ENCODE peak calls at places on chromosome 18, in seven cellular contexts. O is gastrocnemius medialis; N is endodermal cell; T is heart left ventricle; S is body of pancreas; U is thyroid gland; I is CD4-positive, alpha-beta memory T cell. Z is an unnamed sample. For H3K4me1, the result is how much of the 10 kb centered on the place peaks cover.

GRCh38 chr18:74722237-74722636 is 124.6 kb downstream of the ZNF407 start:
- DNase-seq in T (no peak), I (no peak), S (no peak), O (no peak), U (peak), N (no peak), Z (no peak)

GRCh38 chr18:42477261-42477660 is 522.2 kb downstream of the PIK3C3 start:
- DNase-seq in U (no peak), N (no peak), I (no peak), T (no peak), O (no peak), S (no peak), Z (no peak)

GRCh38 chr18:45518770-45519169 is 96.5 kb upstream of the SLC14A2 start:
- DNase-seq in U (peak), T (no peak), N (no peak), I (no peak), S (no peak), O (no peak), Z (no peak)

GRCh38 chr18:50287028-50287440 is 458 bp downstream of the CXXC1 start:
- DNase-seq in S (no peak), O (no peak), I (no peak), U (peak), N (no peak), T (peak), Z (no peak)

GRCh38 chr18:159037-159652 is 788 bp downstream of the USP14 start:
- DNase-seq in I (no peak), T (no peak), N (peak), O (no peak), U (no peak), S (no peak), Z (no peak)

GRCh38 chr18:68083131-68083530 is 566.6 kb upstream of the DSEL start:
- DNase-seq in O (no peak), S (no peak), I (no peak), U (no peak), N (no peak), T (no peak), Z (no peak)

GRCh38 chr18:47992903-47993302 is 62.4 kb upstream of the SMAD2 start:
- DNase-seq in I (no peak), T (no peak), N (no peak), U (no peak), S (no peak), O (no peak), Z (no peak)

GRCh38 chr18:23340661-23341060 is 112.4 kb upstream of the RIOK3 start:
- DNase-seq in I (no peak), N (no peak), O (no peak), S (no peak), T (no peak), U (no peak), Z (no peak)

GRCh38 chr18:56565596-56566355 is 72.6 kb downstream of the TXNL1 start:
- DNase-seq in S (no peak), U (no peak), T (no peak), I (no peak), O (peak), N (no peak), Z (no peak)

GRCh38 chr18:58635891-58636290 is 7.0 kb upstream of the ALPK2 start:
- DNase-seq in T (no peak), S (no peak), U (no peak), N (no peak), O (no peak), I (no peak), Z (no peak)

GRCh38 chr18:58091099-58091611 is 47.1 kb downstream of the NEDD4L start:
- DNase-seq in O (no peak), T (no peak), I (no peak), U (peak), S (peak), N (no peak), Z (no peak)

GRCh38 chr18:59478591-59478990 is 119.5 kb upstream of the LMAN1 start:
- DNase-seq in N (no peak), I (no peak), O (no peak), U (no peak), T (no peak), S (no peak), Z (no peak)

GRCh38 chr18:23487738-23488625 is 15.3 kb upstream of the RMC1 start:
- DNase-seq in T (no peak), I (peak), O (no peak), S (no peak), N (no peak), U (peak), Z (no peak)

GRCh38 chr18:5311273-5312009 is 15.9 kb upstream of the ZBTB14 start:
- DNase-seq in N (no peak), O (no peak), I (no peak), T (no peak), U (no peak), S (no peak), Z (no peak)

GRCh38 chr18:74342416-74343043 is 26.9 kb downstream of the C18orf63 start:
- DNase-seq in S (peak), I (peak), N (no peak), T (no peak), O (no peak), U (no peak), Z (peak)

GRCh38 chr18:13635046-13635445 is 91.3 kb downstream of the FAM210A start:
- DNase-seq in N (no peak), I (no peak), T (no peak), U (peak), S (no peak), O (no peak), Z (no peak)

GRCh38 chr18:76208632-76209308 is 286.3 kb downstream of the ZNF516 start:
- DNase-seq in I (no peak), S (no peak), T (no peak), U (no peak), O (no peak), N (peak), Z (no peak)

GRCh38 chr18:48296581-48296980 is 112.6 kb downstream of the ZBTB7C start:
- DNase-seq in T (no peak), N (peak), U (no peak), O (no peak), S (no peak), I (no peak), Z (peak)

GRCh38 chr18:63788447-63789096 is 13.4 kb downstream of the SERPINB7 start:
- DNase-seq in S (no peak), N (no peak), I (no peak), O (no peak), T (no peak), U (no peak), Z (no peak)

GRCh38 chr18:63267990-63268721 is 51.4 kb downstream of the BCL2 start:
- DNase-seq in S (no peak), N (no peak), U (peak), T (no peak), O (no peak), I (no peak), Z (no peak)

GRCh38 chr18:12598181-12598921 is 59.6 kb downstream of the SPIRE1 start:
- DNase-seq in O (no peak), T (no peak), S (no peak), N (no peak), U (no peak), I (no peak), Z (no peak)

GRCh38 chr18:13982136-13982535 is 66.8 kb upstream of the MC2R start:
- DNase-seq in N (peak), I (no peak), O (no peak), T (no peak), S (no peak), U (no peak), Z (no peak)

GRCh38 chr18:48330016-48330991 is 78.9 kb downstream of the ZBTB7C start:
- DNase-seq in I (no peak), U (peak), S (no peak), T (no peak), O (no peak), N (no peak), Z (no peak)

GRCh38 chr18:45621068-45621511 is 5.8 kb downstream of the SLC14A2 start:
- DNase-seq in S (peak), I (peak), N (peak), T (no peak), U (peak), O (no peak), Z (peak)

GRCh38 chr18:68532328-68532885 is 182.5 kb downstream of the TMX3 start:
- DNase-seq in N (peak), S (no peak), O (no peak), U (no peak), T (no peak), I (no peak), Z (no peak)

GRCh38 chr18:62651276-62652031 is 63.9 kb upstream of the PHLPP1 start:
- DNase-seq in S (no peak), U (no peak), T (no peak), O (no peak), N (no peak), I (no peak), Z (no peak)

GRCh38 chr18:77501266-77501665 is 251.6 kb downstream of the GALR1 start:
- DNase-seq in S (no peak), N (no peak), I (no peak), T (no peak), O (no peak), U (no peak), Z (no peak)

GRCh38 chr18:22542400-22542835 is 124.7 kb upstream of the CTAGE1 start:
- DNase-seq in U (peak), T (peak), O (no peak), N (no peak), S (no peak), I (no peak), Z (peak)

GRCh38 chr18:11989966-11990380 is 8.7 kb downstream of the IMPA2 start:
- DNase-seq in S (peak), N (peak), U (peak), I (no peak), O (peak), T (no peak), Z (no peak)

GRCh38 chr18:30999186-30999585 is 43.4 kb downstream of the DSC3 start:
- DNase-seq in O (no peak), N (no peak), S (no peak), T (no peak), I (no peak), U (no peak), Z (no peak)

GRCh38 chr18:48961547-48961946 is 10.8 kb upstream of the SMAD7 start:
- DNase-seq in O (no peak), N (no peak), S (no peak), I (no peak), T (no peak), U (no peak), Z (no peak)

GRCh38 chr18:55236150-55236931 is 277.1 kb upstream of the CCDC68 start:
- DNase-seq in O (peak), S (no peak), U (no peak), N (no peak), I (no peak), T (no peak), Z (no peak)

DNA sequence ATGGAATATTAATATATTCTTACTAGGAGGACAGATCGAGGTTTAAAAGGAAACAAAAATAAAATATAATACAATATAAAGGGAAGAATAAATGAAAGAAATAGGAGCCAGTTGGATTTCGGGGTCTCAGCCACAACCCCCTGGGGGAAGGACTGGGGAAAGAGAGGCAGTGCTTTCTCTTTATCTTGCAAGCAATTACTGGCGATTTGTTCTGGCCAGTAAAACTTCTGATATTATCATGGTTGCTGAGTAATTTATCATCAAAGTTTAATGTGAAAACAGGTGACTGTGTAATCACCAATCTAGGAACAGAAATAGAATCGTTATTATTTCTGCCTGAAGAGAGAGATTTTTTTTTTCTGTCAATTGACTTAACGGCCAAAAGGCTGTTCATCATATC is 917.7 kb upstream of the CELF4 start:
- DNase-seq in I (no peak), O (no peak), T (no peak), S (no peak), U (no peak), N (no peak), Z (no peak)
- H3K27ac ChIP-seq in I (no peak), O (no peak), T (no peak), S (no peak), U (no peak), N (no peak), Z (no peak)

GRCh38 chr18:25141796-25142365 is 210.1 kb downstream of the ZNF521 start:
- DNase-seq in N (no peak), U (no peak), I (no peak), O (no peak), T (no peak), S (no peak), Z (no peak)
- H3K4me1 ChIP-seq in N (under half), U (under half), I (under half), O (under half), T (under half), S (under half), Z (under half)

GRCh38 chr18:27225947-27226481 is 40.9 kb upstream of the CHST9 start:
- DNase-seq in N (no peak), I (no peak), O (no peak), S (no peak), U (no peak), T (no peak), Z (no peak)

GRCh38 chr18:27223570-27224340 is 38.6 kb upstream of the CHST9 start:
- DNase-seq in O (no peak), S (no peak), N (peak), I (no peak), T (no peak), U (no peak), Z (no peak)

GRCh38 chr18:27227721-27228120 is 42.6 kb upstream of the CHST9 start:
- DNase-seq in N (no peak), O (no peak), U (no peak), I (no peak), S (no peak), T (no peak), Z (no peak)

DNA sequence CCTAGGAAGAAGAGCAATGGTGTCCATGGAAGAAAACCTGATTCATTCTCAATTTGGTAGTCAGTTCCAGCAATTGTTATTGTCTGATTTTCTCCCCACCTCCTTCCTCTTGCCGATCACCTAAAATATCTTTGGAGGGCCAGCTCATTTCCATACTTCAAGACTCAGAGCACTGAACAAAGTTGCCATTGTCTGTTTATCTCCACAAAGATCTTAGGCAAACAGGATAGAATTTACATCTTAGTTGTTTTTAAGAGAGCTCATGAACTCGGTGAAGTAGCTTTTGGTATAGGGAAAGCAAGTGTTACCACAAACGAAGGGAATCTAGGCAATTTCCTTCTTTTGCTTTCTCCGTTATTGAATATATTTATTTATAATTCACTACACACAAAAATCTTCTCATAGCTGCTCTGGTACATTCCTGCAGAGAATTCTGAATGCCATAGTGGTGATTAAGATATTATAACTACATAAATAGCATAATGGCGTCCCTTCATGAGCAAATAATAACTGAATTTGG is 41.5 kb upstream of the CHST9 start:
- DNase-seq in O (no peak), N (no peak), S (no peak), I (no peak), U (no peak), T (no peak), Z (no peak)
- H3K27ac ChIP-seq in O (no peak), N (no peak), S (peak), I (no peak), U (no peak), T (no peak), Z (no peak)

GRCh38 chr18:9137168-9138066 is 836 bp downstream of the ANKRD12 start:
- DNase-seq in U (peak), I (peak), T (peak), S (peak), N (peak), O (peak), Z (peak)

GRCh38 chr18:9135081-9135911 is 1.3 kb upstream of the ANKRD12 start:
- DNase-seq in I (no peak), S (no peak), T (no peak), O (no peak), N (no peak), U (no peak), Z (no peak)

GRCh38 chr18:9135912-9136314 is 668 bp upstream of the ANKRD12 start:
- DNase-seq in S (no peak), N (peak), U (peak), I (no peak), T (no peak), O (peak), Z (peak)

GRCh38 chr18:9139400-9140039 is 2.9 kb downstream of the ANKRD12 start:
- DNase-seq in T (no peak), N (no peak), U (no peak), O (no peak), I (no peak), S (no peak), Z (no peak)

DNA sequence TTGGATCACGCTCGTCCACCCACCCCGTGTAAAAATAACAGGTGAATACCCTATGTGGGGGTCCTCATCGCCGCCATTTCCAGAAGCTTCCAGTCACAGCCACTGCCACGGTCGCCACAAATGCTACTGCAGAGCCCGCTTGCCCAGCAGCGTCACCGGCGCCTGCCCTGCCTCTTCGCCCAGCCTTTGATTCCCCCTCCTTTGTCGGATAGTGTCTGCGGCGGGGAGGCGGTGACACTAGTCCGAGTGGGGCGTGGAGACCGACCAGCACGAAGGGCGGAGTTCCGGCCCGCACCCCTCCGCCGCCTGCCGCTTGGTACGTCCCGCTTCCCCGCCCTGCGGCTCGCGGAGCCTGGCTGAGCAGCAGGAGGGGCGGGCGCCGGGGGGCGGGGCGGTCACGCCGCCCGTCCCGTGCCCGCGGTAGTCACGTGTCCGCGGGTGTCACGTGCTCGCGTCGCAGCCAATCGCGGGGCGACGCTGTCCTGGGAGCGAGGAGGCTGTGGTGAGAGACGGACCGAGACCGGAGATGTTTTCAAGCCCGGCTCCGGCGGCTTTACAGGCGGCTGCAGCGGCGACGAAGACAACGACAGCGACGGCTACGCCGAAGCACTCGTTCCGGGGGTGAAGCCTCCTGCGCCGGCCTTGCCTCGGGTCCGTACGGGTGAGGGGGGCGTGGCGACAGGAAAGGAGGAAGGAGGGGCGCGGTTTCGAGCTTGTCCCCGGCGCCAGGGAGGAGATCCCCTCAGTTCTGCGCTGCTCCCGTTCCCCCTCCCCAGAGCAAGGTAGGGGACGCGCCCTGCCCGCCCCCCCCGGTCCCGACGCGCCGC is at the start of gene ANKRD12:
- DNase-seq in U (peak), S (peak), I (peak), T (peak), O (peak), N (peak), Z (peak)
- H3K4me1 ChIP-seq in U (under half), S (half or more), I (half or more), T (half or more), O (half or more), N (under half), Z (under half)

GRCh38 chr18:10240276-10240675 is 214.2 kb upstream of the APCDD1 start:
- DNase-seq in U (no peak), T (no peak), I (no peak), O (no peak), N (no peak), S (no peak), Z (no peak)

GRCh38 chr18:10242922-10243680 is 211.3 kb upstream of the APCDD1 start:
- DNase-seq in I (no peak), T (no peak), U (no peak), S (no peak), O (no peak), N (peak), Z (no peak)

GRCh38 chr18:10241571-10241970 is 212.9 kb upstream of the APCDD1 start:
- DNase-seq in N (no peak), T (no peak), S (no peak), U (no peak), O (no peak), I (no peak), Z (no peak)

GRCh38 chr18:10235553-10235952 is 218.9 kb upstream of the APCDD1 start:
- DNase-seq in S (peak), O (no peak), U (no peak), I (no peak), N (no peak), T (no peak), Z (no peak)

GRCh38 chr18:10239138-10239537 is 215.3 kb upstream of the APCDD1 start:
- DNase-seq in O (peak), T (no peak), I (no peak), U (peak), N (no peak), S (peak), Z (peak)
- H3K27ac ChIP-seq in O (no peak), T (no peak), I (no peak), U (no peak), N (no peak), S (no peak), Z (no peak)

GRCh38 chr18:71322201-71322600 is 1033.4 kb downstream of the SOCS6 start:
- DNase-seq in U (no peak), I (no peak), S (no peak), O (no peak), T (no peak), N (no peak), Z (no peak)
- H3K4me1 ChIP-seq in U (under half), I (under half), S (under half), O (under half), T (under half), N (under half), Z (under half)

DNA sequence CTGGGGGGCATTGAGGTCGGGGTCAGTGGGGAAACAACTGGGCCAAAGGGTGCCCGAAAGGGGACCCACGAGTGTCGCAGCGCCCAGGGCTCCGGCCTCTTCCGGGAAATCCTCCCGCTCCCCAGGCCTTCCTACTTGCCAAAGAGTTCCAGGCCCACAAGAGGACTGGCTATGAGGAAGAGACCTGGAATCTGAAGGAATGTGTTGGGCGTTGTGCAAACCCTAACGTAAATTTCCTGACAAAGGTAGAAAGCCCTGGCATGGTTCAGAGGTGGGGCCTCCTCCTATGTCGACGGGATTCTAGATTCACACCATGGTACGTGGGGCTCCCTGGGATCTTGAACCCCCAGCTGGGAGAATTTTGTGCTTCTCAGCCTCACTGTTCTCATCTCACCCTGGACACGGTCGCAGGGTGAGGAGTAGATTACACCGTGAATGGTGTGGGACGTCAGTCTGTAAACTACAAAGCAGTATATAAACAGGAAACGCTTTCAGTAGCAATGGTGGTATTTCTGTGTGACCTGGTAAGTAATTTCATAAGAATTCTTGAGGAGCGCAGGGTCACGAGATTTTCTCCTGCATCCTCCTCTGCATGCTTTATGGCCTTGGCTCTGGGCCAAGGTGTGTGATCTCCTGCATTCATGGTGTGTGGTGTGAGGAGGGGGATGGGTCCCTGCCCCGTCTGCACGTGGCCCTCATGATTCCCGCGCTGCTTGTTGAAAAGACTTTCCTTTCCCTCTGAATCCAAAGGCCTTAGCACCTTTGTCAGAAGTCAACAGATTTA is 868 bp downstream of the HSBP1L1 start:
- DNase-seq in T (no peak), I (peak), O (no peak), N (peak), S (peak), U (peak), Z (no peak)
- H3K27ac ChIP-seq in T (peak), I (peak), O (peak), N (no peak), S (peak), U (peak), Z (peak)